ENCODE peak calls at places on chromosome 3, in seven cellular contexts. One of them, this sample, is unnamed.

GRCh38 chr3:64300790-64301423 is 75.6 kb upstream of the PRICKLE2 start:
- DNase-seq in pancreas: no peak
- DNase-seq in aorta: no peak
- DNase-seq in activated T-cell treated with anti-CD3 and anti-CD28 coated beads, Interleukin-2, amount 50 U/mL, for 4 hours: no peak
- DNase-seq in pons: no peak
- DNase-seq in AG09309: peak
- DNase-seq in stimulated activated CD4-positive, alpha-beta T cell treated with anti-CD3 and anti-CD28 coated beads, Interleukin-2, amount 100 ng/mL, for 48 hours: no peak
- DNase-seq in this sample: no peak

GRCh38 chr3:176055851-176056250 is 1141.4 kb downstream of the TBL1XR1 start:
- DNase-seq in pancreas: no peak
- DNase-seq in aorta: no peak
- DNase-seq in activated T-cell treated with anti-CD3 and anti-CD28 coated beads, Interleukin-2, amount 50 U/mL, for 4 hours: no peak
- DNase-seq in pons: no peak
- DNase-seq in AG09309: no peak
- DNase-seq in stimulated activated CD4-positive, alpha-beta T cell treated with anti-CD3 and anti-CD28 coated beads, Interleukin-2, amount 100 ng/mL, for 48 hours: no peak
- DNase-seq in this sample: no peak

GRCh38 chr3:184314700-184315505 is 497 bp downstream of the EIF4G1 start:
- DNase-seq in pancreas: peak
- DNase-seq in aorta: peak
- DNase-seq in activated T-cell treated with anti-CD3 and anti-CD28 coated beads, Interleukin-2, amount 50 U/mL, for 4 hours: peak
- DNase-seq in pons: peak
- DNase-seq in AG09309: no peak
- DNase-seq in stimulated activated CD4-positive, alpha-beta T cell treated with anti-CD3 and anti-CD28 coated beads, Interleukin-2, amount 100 ng/mL, for 48 hours: peak
- DNase-seq in this sample: peak

GRCh38 chr3:192817506-192817905 is 90.2 kb upstream of the FGF12 start:
- DNase-seq in pancreas: no peak
- DNase-seq in aorta: no peak
- DNase-seq in activated T-cell treated with anti-CD3 and anti-CD28 coated beads, Interleukin-2, amount 50 U/mL, for 4 hours: no peak
- DNase-seq in pons: no peak
- DNase-seq in AG09309: no peak
- DNase-seq in stimulated activated CD4-positive, alpha-beta T cell treated with anti-CD3 and anti-CD28 coated beads, Interleukin-2, amount 100 ng/mL, for 48 hours: no peak
- DNase-seq in this sample: no peak

GRCh38 chr3:52752045-52752660 is 18.6 kb downstream of the NEK4 start:
- DNase-seq in pancreas: no peak
- DNase-seq in aorta: no peak
- DNase-seq in activated T-cell treated with anti-CD3 and anti-CD28 coated beads, Interleukin-2, amount 50 U/mL, for 4 hours: no peak
- DNase-seq in pons: no peak
- DNase-seq in AG09309: no peak
- DNase-seq in stimulated activated CD4-positive, alpha-beta T cell treated with anti-CD3 and anti-CD28 coated beads, Interleukin-2, amount 100 ng/mL, for 48 hours: no peak
- DNase-seq in this sample: no peak

GRCh38 chr3:55042591-55042990 is 114.7 kb upstream of the LRTM1 start:
- DNase-seq in pancreas: no peak
- DNase-seq in aorta: no peak
- DNase-seq in activated T-cell treated with anti-CD3 and anti-CD28 coated beads, Interleukin-2, amount 50 U/mL, for 4 hours: no peak
- DNase-seq in pons: no peak
- DNase-seq in AG09309: no peak
- DNase-seq in stimulated activated CD4-positive, alpha-beta T cell treated with anti-CD3 and anti-CD28 coated beads, Interleukin-2, amount 100 ng/mL, for 48 hours: no peak
- DNase-seq in this sample: no peak

GRCh38 chr3:101988591-101988990 is 139.3 kb downstream of the NFKBIZ start:
- DNase-seq in pancreas: no peak
- DNase-seq in aorta: no peak
- DNase-seq in activated T-cell treated with anti-CD3 and anti-CD28 coated beads, Interleukin-2, amount 50 U/mL, for 4 hours: no peak
- DNase-seq in pons: no peak
- DNase-seq in AG09309: no peak
- DNase-seq in stimulated activated CD4-positive, alpha-beta T cell treated with anti-CD3 and anti-CD28 coated beads, Interleukin-2, amount 100 ng/mL, for 48 hours: no peak
- DNase-seq in this sample: no peak

GRCh38 chr3:194069421-194070219 is 66.3 kb upstream of the HES1 start:
- DNase-seq in pancreas: no peak
- DNase-seq in aorta: no peak
- DNase-seq in activated T-cell treated with anti-CD3 and anti-CD28 coated beads, Interleukin-2, amount 50 U/mL, for 4 hours: no peak
- DNase-seq in pons: no peak
- DNase-seq in AG09309: peak
- DNase-seq in stimulated activated CD4-positive, alpha-beta T cell treated with anti-CD3 and anti-CD28 coated beads, Interleukin-2, amount 100 ng/mL, for 48 hours: no peak
- DNase-seq in this sample: no peak

GRCh38 chr3:153285194-153285641 is 123.2 kb downstream of the RAP2B start:
- DNase-seq in pancreas: no peak
- DNase-seq in aorta: no peak
- DNase-seq in activated T-cell treated with anti-CD3 and anti-CD28 coated beads, Interleukin-2, amount 50 U/mL, for 4 hours: no peak
- DNase-seq in pons: peak
- DNase-seq in AG09309: no peak
- DNase-seq in stimulated activated CD4-positive, alpha-beta T cell treated with anti-CD3 and anti-CD28 coated beads, Interleukin-2, amount 100 ng/mL, for 48 hours: no peak
- DNase-seq in this sample: no peak

GRCh38 chr3:37994639-37994972 is 4.0 kb downstream of the VILL start:
- DNase-seq in pancreas: no peak
- DNase-seq in aorta: no peak
- DNase-seq in activated T-cell treated with anti-CD3 and anti-CD28 coated beads, Interleukin-2, amount 50 U/mL, for 4 hours: no peak
- DNase-seq in pons: no peak
- DNase-seq in AG09309: no peak
- DNase-seq in stimulated activated CD4-positive, alpha-beta T cell treated with anti-CD3 and anti-CD28 coated beads, Interleukin-2, amount 100 ng/mL, for 48 hours: no peak
- DNase-seq in this sample: no peak

GRCh38 chr3:194446754-194447153 is 40.0 kb downstream of the ATP13A3 start:
- DNase-seq in pancreas: no peak
- DNase-seq in aorta: no peak
- DNase-seq in activated T-cell treated with anti-CD3 and anti-CD28 coated beads, Interleukin-2, amount 50 U/mL, for 4 hours: no peak
- DNase-seq in pons: no peak
- DNase-seq in AG09309: no peak
- DNase-seq in stimulated activated CD4-positive, alpha-beta T cell treated with anti-CD3 and anti-CD28 coated beads, Interleukin-2, amount 100 ng/mL, for 48 hours: no peak
- DNase-seq in this sample: no peak

GRCh38 chr3:114363554-114364202 is 69.8 kb downstream of the TIGIT start:
- DNase-seq in pancreas: no peak
- DNase-seq in aorta: no peak
- DNase-seq in activated T-cell treated with anti-CD3 and anti-CD28 coated beads, Interleukin-2, amount 50 U/mL, for 4 hours: no peak
- DNase-seq in pons: peak
- DNase-seq in AG09309: peak
- DNase-seq in stimulated activated CD4-positive, alpha-beta T cell treated with anti-CD3 and anti-CD28 coated beads, Interleukin-2, amount 100 ng/mL, for 48 hours: no peak
- DNase-seq in this sample: no peak

GRCh38 chr3:158792709-158793108 is 9.1 kb upstream of the MFSD1 start:
- DNase-seq in pancreas: no peak
- DNase-seq in aorta: no peak
- DNase-seq in activated T-cell treated with anti-CD3 and anti-CD28 coated beads, Interleukin-2, amount 50 U/mL, for 4 hours: no peak
- DNase-seq in pons: no peak
- DNase-seq in AG09309: peak
- DNase-seq in stimulated activated CD4-positive, alpha-beta T cell treated with anti-CD3 and anti-CD28 coated beads, Interleukin-2, amount 100 ng/mL, for 48 hours: no peak
- DNase-seq in this sample: no peak

GRCh38 chr3:100231668-100232067 is 29.1 kb upstream of the TBC1D23 start:
- DNase-seq in pancreas: no peak
- DNase-seq in aorta: no peak
- DNase-seq in activated T-cell treated with anti-CD3 and anti-CD28 coated beads, Interleukin-2, amount 50 U/mL, for 4 hours: no peak
- DNase-seq in pons: no peak
- DNase-seq in AG09309: no peak
- DNase-seq in stimulated activated CD4-positive, alpha-beta T cell treated with anti-CD3 and anti-CD28 coated beads, Interleukin-2, amount 100 ng/mL, for 48 hours: no peak
- DNase-seq in this sample: no peak

GRCh38 chr3:8589880-8590556 is 54.6 kb downstream of the SSUH2 start:
- DNase-seq in pancreas: no peak
- DNase-seq in aorta: no peak
- DNase-seq in activated T-cell treated with anti-CD3 and anti-CD28 coated beads, Interleukin-2, amount 50 U/mL, for 4 hours: no peak
- DNase-seq in pons: no peak
- DNase-seq in AG09309: peak
- DNase-seq in stimulated activated CD4-positive, alpha-beta T cell treated with anti-CD3 and anti-CD28 coated beads, Interleukin-2, amount 100 ng/mL, for 48 hours: no peak
- DNase-seq in this sample: no peak

GRCh38 chr3:71621802-71622537 is 38.4 kb upstream of the FOXP1 start:
- DNase-seq in pancreas: no peak
- DNase-seq in aorta: no peak
- DNase-seq in activated T-cell treated with anti-CD3 and anti-CD28 coated beads, Interleukin-2, amount 50 U/mL, for 4 hours: no peak
- DNase-seq in pons: no peak
- DNase-seq in AG09309: no peak
- DNase-seq in stimulated activated CD4-positive, alpha-beta T cell treated with anti-CD3 and anti-CD28 coated beads, Interleukin-2, amount 100 ng/mL, for 48 hours: no peak
- DNase-seq in this sample: no peak

GRCh38 chr3:150376001-150376848 is 31.9 kb upstream of the TSC22D2 start:
- DNase-seq in pancreas: no peak
- DNase-seq in aorta: no peak
- DNase-seq in activated T-cell treated with anti-CD3 and anti-CD28 coated beads, Interleukin-2, amount 50 U/mL, for 4 hours: no peak
- DNase-seq in pons: no peak
- DNase-seq in AG09309: peak
- DNase-seq in stimulated activated CD4-positive, alpha-beta T cell treated with anti-CD3 and anti-CD28 coated beads, Interleukin-2, amount 100 ng/mL, for 48 hours: no peak
- DNase-seq in this sample: no peak

GRCh38 chr3:124131158-124132115 is 139.5 kb upstream of the ROPN1 start:
- DNase-seq in pancreas: no peak
- DNase-seq in aorta: no peak
- DNase-seq in activated T-cell treated with anti-CD3 and anti-CD28 coated beads, Interleukin-2, amount 50 U/mL, for 4 hours: no peak
- DNase-seq in pons: no peak
- DNase-seq in AG09309: no peak
- DNase-seq in stimulated activated CD4-positive, alpha-beta T cell treated with anti-CD3 and anti-CD28 coated beads, Interleukin-2, amount 100 ng/mL, for 48 hours: no peak
- DNase-seq in this sample: no peak

GRCh38 chr3:196397941-196398340 is 34.3 kb downstream of the UBXN7 start:
- DNase-seq in pancreas: no peak
- DNase-seq in aorta: no peak
- DNase-seq in activated T-cell treated with anti-CD3 and anti-CD28 coated beads, Interleukin-2, amount 50 U/mL, for 4 hours: no peak
- DNase-seq in pons: no peak
- DNase-seq in AG09309: no peak
- DNase-seq in stimulated activated CD4-positive, alpha-beta T cell treated with anti-CD3 and anti-CD28 coated beads, Interleukin-2, amount 100 ng/mL, for 48 hours: no peak
- DNase-seq in this sample: no peak